ENCODE peak calls at places on chromosomes 4 and X, in seven cellular contexts. B, J, A, S, Z, G and V are unnamed samples.

GRCh38 chr4:48943387-48943786 is 36.8 kb upstream of the OCIAD2 start:
- DNase-seq in B (peak; percentile 57), J (no peak), A (no peak), S (no peak), Z (no peak), G (peak; percentile 35), V (peak; percentile 73)

GRCh38 chrX:52923781-52924241 is 26.7 kb downstream of the FAM156B start:
- DNase-seq in B (no peak), J (peak; percentile 46), A (peak; percentile 3), S (no peak), Z (no peak), G (no peak), V (no peak)

GRCh38 chr4:175671491-175671934 is 140.6 kb downstream of the GPM6A start:
- DNase-seq in B (no peak), J (no peak), A (no peak), S (peak; percentile 3), Z (no peak), G (no peak), V (peak; percentile 69)

GRCh38 chr4:52843351-52843750 is 18.8 kb upstream of the RASL11B start:
- DNase-seq in B (no peak), J (no peak), A (no peak), S (no peak), Z (no peak), G (no peak), V (no peak)

GRCh38 chrX:124829930-124830329 is 483.6 kb downstream of the SH2D1A start:
- DNase-seq in B (no peak), J (no peak), A (no peak), S (no peak), Z (no peak), G (no peak), V (no peak)

GRCh38 chr4:94076498-94076897 is 131.2 kb upstream of the SMARCAD1 start:
- DNase-seq in B (no peak), J (no peak), A (no peak), S (peak; percentile 9), Z (no peak), G (peak; percentile 39), V (peak; percentile 47)

GRCh38 chr4:150002561-150002960 is 75.7 kb upstream of the DCLK2 start:
- DNase-seq in B (no peak), J (no peak), A (peak; percentile 16), S (no peak), Z (no peak), G (no peak), V (no peak)

GRCh38 chrX:55342533-55343501 is 78.1 kb upstream of the PAGE3 start:
- DNase-seq in B (no peak), J (peak; percentile 21), A (peak; percentile 41), S (peak; percentile 48), Z (no peak), G (peak; percentile 34), V (peak; percentile 53)

GRCh38 chrX:153395613-153396319 is 5.4 kb downstream of the PNMA6E start:
- DNase-seq in B (no peak), J (no peak), A (no peak), S (no peak), Z (no peak), G (no peak), V (no peak)

GRCh38 chrX:154779261-154779660 is 16.6 kb downstream of the DKC1 start:
- DNase-seq in B (no peak), J (no peak), A (no peak), S (no peak), Z (no peak), G (no peak), V (no peak)

GRCh38 chr4:176377705-176378302 is 58.0 kb downstream of the SPCS3 start:
- DNase-seq in B (peak; percentile 27), J (no peak), A (peak; percentile 39), S (peak; percentile 5), Z (no peak), G (peak; percentile 3), V (peak; percentile 27)

GRCh38 chr4:89379541-89380035 is 72.0 kb upstream of the GPRIN3 start:
- DNase-seq in B (no peak), J (no peak), A (peak; percentile 84), S (no peak), Z (no peak), G (no peak), V (no peak)

GRCh38 chrX:112814496-112814895 is 26.1 kb downstream of the AMOT start:
- DNase-seq in B (no peak), J (no peak), A (no peak), S (no peak), Z (no peak), G (no peak), V (no peak)

GRCh38 chrX:40736170-40736505 is 796 bp upstream of the MED14 start:
- DNase-seq in B (no peak), J (no peak), A (no peak), S (no peak), Z (no peak), G (no peak), V (no peak)

GRCh38 chr4:4575284-4576211 is 33.7 kb upstream of the STX18 start:
- DNase-seq in B (peak; percentile 33), J (peak; percentile 9), A (peak; percentile 64), S (peak; percentile 78), Z (peak; percentile 10), G (peak; percentile 77), V (peak; percentile 93)

GRCh38 chr4:27463816-27464215 is 603.2 kb downstream of the STIM2 start:
- DNase-seq in B (peak; percentile 54), J (no peak), A (no peak), S (no peak), Z (no peak), G (no peak), V (no peak)

GRCh38 chrX:124386401-124386800 is 40.0 kb downstream of the SH2D1A start:
- DNase-seq in B (no peak), J (no peak), A (no peak), S (no peak), Z (no peak), G (no peak), V (no peak)

GRCh38 chr4:56937262-56937661 is 29.6 kb downstream of the REST start:
- DNase-seq in B (peak; percentile 35), J (no peak), A (peak; percentile 82), S (no peak), Z (no peak), G (peak; percentile 11), V (no peak)

GRCh38 chr4:75634951-75635350 is 4.6 kb upstream of the CDKL2 start:
- DNase-seq in B (no peak), J (no peak), A (no peak), S (no peak), Z (no peak), G (no peak), V (no peak)

GRCh38 chr4:139229534-139230039 is 50.4 kb downstream of the MGARP start:
- DNase-seq in B (peak; percentile 50), J (no peak), A (peak; percentile 64), S (peak; percentile 59), Z (peak; percentile 34), G (peak; percentile 61), V (peak; percentile 79)

GRCh38 chr4:70801265-70801809 is 38.4 kb downstream of the GRSF1 start:
- DNase-seq in B (no peak), J (no peak), A (no peak), S (no peak), Z (no peak), G (no peak), V (no peak)

GRCh38 chr4:7192252-7193039 is at the start of gene SORCS2:
- DNase-seq in B (no peak), J (no peak), A (peak; percentile 25), S (peak; percentile 95), Z (peak; percentile 54), G (peak; percentile 53), V (peak; percentile 77)
- TF ChIP-seq POLR2AphosphoS5 in B (no peak), J (no peak), A (no peak), S (no peak), Z (no peak), G (no peak), V (no peak)

DNA sequence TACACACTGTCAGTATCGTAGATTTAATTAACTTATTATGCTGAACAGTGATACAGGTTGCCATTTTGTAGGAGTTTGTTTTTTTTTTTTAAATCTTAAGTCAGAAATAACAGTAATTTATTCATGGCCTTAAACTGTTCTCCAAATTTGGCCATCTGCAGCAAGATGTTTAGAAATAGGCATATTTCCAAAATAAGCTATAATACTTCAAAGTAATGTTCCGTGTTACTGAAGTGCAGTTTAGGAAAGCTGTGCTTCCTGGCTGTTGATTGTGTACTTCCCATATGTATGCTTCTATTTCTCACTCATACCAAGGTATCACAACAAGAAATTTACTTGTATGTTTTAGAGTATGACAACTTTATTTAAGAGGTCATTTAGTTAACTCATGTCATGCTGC is 28.9 kb downstream of the CPEB2 start:
- DNase-seq in B (no peak), J (no peak), A (peak; percentile 14), S (no peak), Z (no peak), G (no peak), V (no peak)
- H3K4me1 ChIP-seq in B (no peaks in the 10 kb centered on the region), J (no peaks in the 10 kb centered on the region), A (peaks cover 36% of the 10 kb centered on the region), S (peaks cover 24% of the 10 kb centered on the region), Z (no peaks in the 10 kb centered on the region), G (no peaks in the 10 kb centered on the region), V (peaks cover 5% of the 10 kb centered on the region)

DNA sequence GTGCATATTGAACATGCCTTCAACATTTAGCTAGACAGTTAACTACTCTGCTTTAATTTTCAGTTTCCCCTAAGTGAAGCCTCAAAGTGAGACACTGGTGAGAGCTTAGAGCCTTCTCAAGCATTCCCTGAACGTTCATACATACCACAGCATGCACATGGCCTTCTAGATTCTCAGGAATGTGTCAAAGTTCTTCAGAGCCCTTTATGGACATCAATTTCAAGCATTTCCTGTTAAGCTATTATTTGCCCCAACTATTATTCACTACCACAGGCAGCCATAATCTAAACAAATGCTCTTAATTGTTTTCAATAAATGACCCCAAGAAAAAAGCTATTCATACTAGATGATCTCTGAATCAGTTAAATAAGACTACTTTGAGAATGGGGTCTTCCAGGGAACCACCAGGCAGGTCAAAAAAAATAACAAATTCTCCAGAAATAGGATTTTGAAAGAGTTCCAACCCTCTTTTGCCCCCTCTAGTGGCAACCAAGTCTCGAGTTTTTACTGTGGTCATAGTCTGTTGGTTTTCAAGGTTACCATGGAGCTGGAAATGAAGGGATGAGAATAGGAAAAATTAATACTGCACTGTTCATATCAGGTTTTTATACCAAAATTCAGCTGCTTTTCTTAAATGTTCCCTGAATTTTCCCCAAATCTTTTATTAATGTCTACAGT is 235.4 kb downstream of the RAB28 start:
- DNase-seq in B (peak; percentile 8), J (no peak), A (no peak), S (peak; percentile 1), Z (no peak), G (peak; percentile 7), V (peak; percentile 64)
- TF ChIP-seq CTCF in B (peak; percentile 55), J (no peak), A (no peak), S (no peak), Z (no peak), G (peak; percentile 19), V (peak; percentile 83)

DNA sequence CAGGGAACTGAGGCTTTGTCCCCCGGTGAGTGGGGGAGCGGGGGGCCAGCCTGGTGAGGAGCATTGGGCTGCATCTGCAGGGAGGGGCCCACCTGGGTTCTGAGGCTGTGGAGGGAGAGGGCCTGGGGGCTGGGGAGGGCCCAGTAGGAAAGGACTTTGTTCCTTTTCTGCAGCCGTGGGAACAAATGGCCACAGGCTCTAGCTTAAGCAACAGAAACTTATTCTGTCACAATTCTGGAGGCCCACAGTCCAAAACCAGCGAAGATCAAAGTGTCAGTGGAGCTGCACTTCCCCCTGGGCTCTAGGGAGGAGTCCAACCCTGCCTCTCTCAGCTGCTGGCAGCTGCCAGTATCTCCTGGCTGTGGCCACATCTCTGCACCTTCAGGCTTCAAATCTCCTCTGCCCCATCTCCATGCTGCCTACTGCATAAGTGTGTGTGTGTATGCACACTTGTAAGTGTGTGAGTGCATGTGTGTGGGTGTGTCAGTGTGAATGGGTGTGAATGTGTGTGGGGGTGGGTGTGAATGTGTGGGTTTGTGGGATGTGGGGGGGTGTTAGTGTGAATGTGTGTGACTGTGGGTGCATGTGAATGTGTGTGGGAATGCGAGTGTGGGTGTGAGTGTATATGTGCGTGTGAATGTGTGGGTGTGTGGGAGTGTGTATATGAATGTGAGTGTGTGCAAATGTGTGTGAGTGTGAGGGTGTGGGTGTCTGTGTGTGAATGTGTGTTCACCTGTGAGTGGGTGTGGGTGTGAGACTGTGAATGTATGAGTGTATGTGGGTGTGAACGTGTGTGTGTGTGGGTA is 204.5 kb upstream of the PSAPL1 start:
- DNase-seq in B (no peak), J (no peak), A (no peak), S (no peak), Z (no peak), G (no peak), V (no peak)
- TF ChIP-seq POLR2AphosphoS5 in B (no peak), J (no peak), A (no peak), S (no peak), Z (no peak), G (no peak), V (no peak)